ENCODE peak calls at places on chromosome 18, in seven cellular contexts. T is IMR-90, W is adrenal gland, A is sigmoid colon, P is kidney, M is epithelial cell of esophagus, B is fibroblast of pulmonary artery. V is an unnamed sample.

GRCh38 chr18:5543854-5544389 is at the start of gene EPB41L3:
- DNase-seq in T (peak), W (peak), A (peak), P (peak), M (no peak), B (peak), V (peak)

GRCh38 chr18:62954341-62954740 is 239.0 kb downstream of the PHLPP1 start:
- DNase-seq in T (peak), W (no peak), A (no peak), P (no peak), M (peak), B (no peak), V (no peak)

GRCh38 chr18:72155327-72155726 is 388.8 kb downstream of the CBLN2 start:
- DNase-seq in T (no peak), W (no peak), A (no peak), P (no peak), M (peak), B (peak), V (no peak)

GRCh38 chr18:21901423-21901822 is 160.8 kb downstream of the MIB1 start:
- DNase-seq in T (no peak), W (no peak), A (no peak), P (no peak), M (no peak), B (no peak), V (no peak)

GRCh38 chr18:77650799-77651385 is 401.2 kb downstream of the GALR1 start:
- DNase-seq in T (no peak), W (peak), A (peak), P (peak), M (peak), B (peak), V (peak)

GRCh38 chr18:36608107-36608506 is 220.7 kb downstream of the TPGS2 start:
- DNase-seq in T (no peak), W (no peak), A (no peak), P (no peak), M (no peak), B (peak), V (no peak)

GRCh38 chr18:63646916-63647315 is 2.9 kb upstream of the SERPINB4 start:
- DNase-seq in T (no peak), W (no peak), A (no peak), P (no peak), M (peak), B (peak), V (no peak)

GRCh38 chr18:80171190-80171872 is 62.3 kb downstream of the ADNP2 start:
- DNase-seq in T (peak), W (peak), A (no peak), P (peak), M (peak), B (peak), V (no peak)

GRCh38 chr18:78893396-78894305 is 86.0 kb upstream of the SALL3 start:
- DNase-seq in T (no peak), W (no peak), A (no peak), P (no peak), M (no peak), B (no peak), V (no peak)

GRCh38 chr18:23143871-23144270 is 8.6 kb downstream of the CABLES1 start:
- DNase-seq in T (no peak), W (no peak), A (no peak), P (peak), M (no peak), B (peak), V (no peak)

GRCh38 chr18:5842653-5843052 is 52.7 kb downstream of the TMEM200C start:
- DNase-seq in T (no peak), W (no peak), A (no peak), P (no peak), M (no peak), B (no peak), V (no peak)

GRCh38 chr18:2970762-2971659 is 41.9 kb downstream of the LPIN2 start:
- DNase-seq in T (peak), W (no peak), A (no peak), P (no peak), M (no peak), B (no peak), V (no peak)

GRCh38 chr18:62844850-62845643 is 129.7 kb downstream of the PHLPP1 start:
- DNase-seq in T (no peak), W (no peak), A (no peak), P (no peak), M (no peak), B (no peak), V (no peak)

GRCh38 chr18:51153659-51154371 is 43.7 kb downstream of the MEX3C start:
- DNase-seq in T (no peak), W (no peak), A (no peak), P (no peak), M (no peak), B (no peak), V (peak)

GRCh38 chr18:45325791-45326190 is 289.5 kb upstream of the SLC14A2 start:
- DNase-seq in T (no peak), W (no peak), A (no peak), P (no peak), M (no peak), B (no peak), V (no peak)

GRCh38 chr18:44682871-44683221 is 2.2 kb downstream of the SETBP1 start:
- DNase-seq in T (no peak), W (no peak), A (peak), P (no peak), M (peak), B (no peak), V (no peak)

GRCh38 chr18:37628466-37629220 is 63.0 kb upstream of the CELF4 start:
- DNase-seq in T (no peak), W (no peak), A (no peak), P (no peak), M (no peak), B (no peak), V (no peak)

GRCh38 chr18:44898536-44898935 is 217.8 kb downstream of the SETBP1 start:
- DNase-seq in T (no peak), W (no peak), A (no peak), P (no peak), M (peak), B (no peak), V (no peak)

GRCh38 chr18:22136395-22136794 is 33.0 kb upstream of the GATA6 start:
- DNase-seq in T (peak), W (no peak), A (no peak), P (no peak), M (peak), B (peak), V (no peak)

GRCh38 chr18:28961669-28962228 is 784.8 kb upstream of the CDH2 start:
- DNase-seq in T (peak), W (no peak), A (no peak), P (no peak), M (peak), B (peak), V (no peak)

GRCh38 chr18:45464619-45465018 is 150.7 kb upstream of the SLC14A2 start:
- DNase-seq in T (no peak), W (peak), A (no peak), P (no peak), M (no peak), B (no peak), V (no peak)

GRCh38 chr18:62030091-62030985 is 137.5 kb upstream of the RNF152 start:
- DNase-seq in T (no peak), W (no peak), A (no peak), P (no peak), M (no peak), B (peak), V (no peak)

GRCh38 chr18:24103622-24104021 is 35.2 kb upstream of the CABYR start:
- DNase-seq in T (peak), W (no peak), A (no peak), P (no peak), M (no peak), B (no peak), V (no peak)

GRCh38 chr18:13313006-13313661 is 94.6 kb downstream of the LDLRAD4 start:
- DNase-seq in T (no peak), W (no peak), A (no peak), P (no peak), M (no peak), B (no peak), V (no peak)

GRCh38 chr18:346607-347006 is 78.8 kb upstream of the THOC1 start:
- DNase-seq in T (no peak), W (no peak), A (no peak), P (no peak), M (no peak), B (no peak), V (no peak)

GRCh38 chr18:7945882-7946281 is 378.8 kb downstream of the PTPRM start:
- DNase-seq in T (peak), W (no peak), A (peak), P (no peak), M (peak), B (peak), V (no peak)

GRCh38 chr18:59455728-59456276 is 96.7 kb upstream of the LMAN1 start:
- DNase-seq in T (no peak), W (no peak), A (peak), P (no peak), M (no peak), B (no peak), V (no peak)

GRCh38 chr18:28760299-28760698 is 583.4 kb upstream of the CDH2 start:
- DNase-seq in T (no peak), W (no peak), A (no peak), P (no peak), M (no peak), B (no peak), V (no peak)

GRCh38 chr18:50268022-50268747 is 1.9 kb upstream of the CFAP53 start:
- DNase-seq in T (peak), W (peak), A (peak), P (peak), M (peak), B (peak), V (peak)

GRCh38 chr18:79828258-79828657 is 30.5 kb downstream of the KCNG2 start:
- DNase-seq in T (no peak), W (no peak), A (no peak), P (no peak), M (no peak), B (no peak), V (no peak)

GRCh38 chr18:57789105-57789504 is 14.0 kb downstream of the ATP8B1 start:
- DNase-seq in T (peak), W (no peak), A (no peak), P (no peak), M (peak), B (peak), V (no peak)

GRCh38 chr18:78912862-78913261 is 66.8 kb upstream of the SALL3 start:
- DNase-seq in T (no peak), W (no peak), A (no peak), P (no peak), M (no peak), B (no peak), V (no peak)

GRCh38 chr18:79604205-79604912 is 75.2 kb upstream of the CTDP1 start:
- DNase-seq in T (no peak), W (no peak), A (peak), P (peak), M (no peak), B (no peak), V (peak)

GRCh38 chr18:10453885-10454772 is at the start of gene APCDD1:
- DNase-seq in T (no peak), W (peak), A (peak), P (peak), M (peak), B (no peak), V (peak)
- TF ChIP-seq CTCF in T (no peak), W (no peak), A (no peak), P (no peak), M (no peak), B (no peak), V (no peak)

DNA sequence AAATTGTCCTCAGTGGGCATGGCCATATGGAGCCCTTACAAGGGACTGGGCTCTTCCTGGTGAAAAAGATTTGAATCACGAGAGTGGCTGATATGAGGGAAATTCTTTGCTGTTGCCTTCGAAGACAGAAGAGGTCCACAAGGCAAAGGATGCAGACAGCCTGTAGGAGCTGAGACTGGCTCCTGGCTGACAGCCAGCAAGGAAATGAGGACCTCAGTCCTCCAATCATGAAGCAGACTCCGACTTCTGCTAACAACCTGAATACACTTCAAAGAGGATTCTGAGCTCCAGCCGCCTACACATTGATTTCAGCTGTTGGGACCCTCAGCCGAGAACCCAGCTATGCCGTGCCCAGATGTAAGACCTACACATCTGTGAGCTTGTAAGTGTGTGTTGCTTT is 3.0 kb upstream of the ST8SIA5 start:
- DNase-seq in T (no peak), W (no peak), A (no peak), P (no peak), M (no peak), B (no peak), V (no peak)
- H3K4me3 ChIP-seq in T (no peak), W (no peak), A (no peak), P (no peak), M (no peak), B (no peak), V (no peak)

GRCh38 chr18:70998490-70998889 is 709.6 kb downstream of the SOCS6 start:
- DNase-seq in T (no peak), W (no peak), A (no peak), P (no peak), M (no peak), B (peak), V (no peak)
- TF ChIP-seq CTCF in T (peak), W (no peak), A (no peak), P (no peak), M (no peak), B (peak), V (no peak)

GRCh38 chr18:55477537-55478300 is 110.3 kb downstream of the TCF4 start:
- DNase-seq in T (peak), W (peak), A (no peak), P (no peak), M (peak), B (peak), V (no peak)
- H3K4me3 ChIP-seq in T (peak), W (peak), A (peak), P (peak), M (peak), B (peak), V (no peak)

DNA sequence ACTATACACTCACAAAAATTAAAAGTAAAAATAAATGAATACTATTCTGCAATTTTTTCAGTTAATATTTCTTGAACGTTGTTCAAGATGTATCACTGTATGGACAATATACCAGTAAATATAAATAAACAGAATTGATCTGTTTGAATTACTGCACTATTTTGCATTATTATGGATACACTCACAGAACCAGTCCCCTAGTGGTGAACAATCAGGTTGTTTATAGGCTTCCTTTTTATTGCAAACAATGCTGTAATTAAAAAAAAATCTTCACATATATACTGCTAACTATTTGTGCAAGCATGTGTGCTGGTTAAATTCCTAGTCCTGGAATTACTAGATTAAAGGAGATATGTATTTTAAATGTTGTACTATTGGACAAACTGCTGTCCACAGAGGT is 306.0 kb downstream of the FBXO15 start:
- DNase-seq in T (no peak), W (no peak), A (no peak), P (no peak), M (peak), B (peak), V (no peak)
- TF ChIP-seq CTCF in T (peak), W (no peak), A (no peak), P (no peak), M (peak), B (peak), V (no peak)

GRCh38 chr18:9716780-9717563 is 8.9 kb downstream of the RAB31 start:
- DNase-seq in T (no peak), W (peak), A (peak), P (no peak), M (no peak), B (no peak), V (no peak)

GRCh38 chr18:9719421-9719981 is 11.4 kb downstream of the RAB31 start:
- DNase-seq in T (peak), W (peak), A (peak), P (peak), M (peak), B (peak), V (no peak)

GRCh38 chr18:9722691-9723090 is 14.6 kb downstream of the RAB31 start:
- DNase-seq in T (no peak), W (no peak), A (no peak), P (no peak), M (peak), B (no peak), V (peak)

GRCh38 chr18:9721893-9722515 is 13.9 kb downstream of the RAB31 start:
- DNase-seq in T (no peak), W (peak), A (peak), P (no peak), M (no peak), B (no peak), V (no peak)

GRCh38 chr18:9720327-9720726 is 12.2 kb downstream of the RAB31 start:
- DNase-seq in T (no peak), W (no peak), A (peak), P (no peak), M (no peak), B (no peak), V (no peak)
- H3K4me3 ChIP-seq in T (no peak), W (no peak), A (no peak), P (no peak), M (no peak), B (no peak), V (no peak)

DNA sequence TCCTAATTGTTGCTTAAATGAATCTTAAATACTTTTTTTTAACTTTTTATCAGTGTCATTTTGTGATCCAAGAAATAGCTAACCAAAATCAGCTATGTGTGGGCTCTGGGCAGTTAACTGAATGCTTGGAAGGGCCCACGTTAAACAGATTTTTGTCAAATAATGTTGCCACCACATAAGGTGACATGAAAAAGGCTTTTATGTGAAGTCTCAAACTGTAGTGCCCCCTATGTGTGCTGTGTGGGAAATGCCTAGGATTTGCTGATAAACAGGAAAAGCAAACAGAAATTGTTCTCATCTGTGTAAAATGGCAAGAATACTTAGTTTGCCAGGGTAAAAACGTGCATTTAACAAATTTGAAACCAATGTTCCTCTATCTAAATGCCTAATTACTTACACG is 242.2 kb downstream of the ZNF516 start:
- DNase-seq in T (peak), W (no peak), A (no peak), P (no peak), M (peak), B (peak), V (no peak)
- TF ChIP-seq CTCF in T (peak), W (peak), A (no peak), P (no peak), M (peak), B (peak), V (no peak)

DNA sequence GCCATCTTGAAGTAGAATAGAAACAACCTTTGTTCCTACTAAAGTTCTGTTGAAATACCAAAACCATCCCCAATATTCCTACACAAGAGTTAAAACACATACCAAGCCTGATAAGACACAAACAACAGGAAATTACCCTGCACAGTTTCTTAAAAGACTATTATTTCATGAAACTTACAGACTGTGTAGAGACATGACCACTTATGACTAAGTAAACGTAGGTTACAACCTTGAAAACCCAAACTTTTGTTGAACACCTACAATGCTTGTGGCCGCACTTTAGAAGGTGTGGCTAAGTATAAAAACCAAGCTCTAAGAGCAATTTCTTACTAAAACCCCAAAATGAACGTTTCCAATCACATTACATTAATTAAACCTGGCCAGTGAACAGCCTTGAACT is 2.0 kb downstream of the SMAD2 start:
- DNase-seq in T (peak), W (no peak), A (no peak), P (no peak), M (peak), B (peak), V (no peak)
- H3K4me3 ChIP-seq in T (peak), W (peak), A (peak), P (peak), M (peak), B (peak), V (no peak)

V was measured in mucosa of descending colon.